ENCODE peak calls at places on chromosomes 12 and 14, in ten cellular contexts. W, K, D, P, Q, H, L, Z, B and U are unnamed samples.

GRCh38 chr12:51371295-51371953 is 19.8 kb downstream of the GALNT6 start:
- DNase-seq in B (no peak), K (peak; percentile 94), H (peak; percentile 98), Z (peak; percentile 70), D (no peak), P (peak; percentile 93), W (peak; percentile 99), L (no peak), Q (peak; percentile 98), U (peak; percentile 73)

GRCh38 chr14:68145539-68145938 is 326.0 kb downstream of the RAD51B start:
- DNase-seq in L (no peak), Z (no peak), B (no peak), W (peak; percentile 44), Q (no peak), D (no peak), K (no peak), P (no peak), H (peak; percentile 56), U (no peak)

GRCh38 chr12:4828176-4828575 is 81.5 kb upstream of the KCNA1 start:
- DNase-seq in P (no peak), B (no peak), Z (no peak), K (no peak), Q (no peak), L (no peak), H (no peak), D (peak; percentile 42), W (no peak), U (no peak)

GRCh38 chr14:23053426-23053825 is 3.9 kb downstream of the CDH24 start:
- DNase-seq in K (no peak), B (no peak), P (no peak), L (no peak), W (no peak), D (no peak), H (no peak), Q (no peak), Z (no peak), U (no peak)

GRCh38 chr14:95521001-95521400 is 4.6 kb upstream of the SYNE3 start:
- DNase-seq in Q (no peak), K (no peak), P (no peak), B (no peak), L (no peak), W (no peak), D (no peak), Z (no peak), H (no peak), U (no peak)

GRCh38 chr14:72270341-72270740 is 338.1 kb downstream of the RGS6 start:
- DNase-seq in P (no peak), H (no peak), Z (no peak), W (no peak), K (no peak), L (no peak), Q (no peak), D (no peak), B (no peak), U (no peak)

GRCh38 chr12:111585619-111586135 is 13.4 kb downstream of the ATXN2 start:
- DNase-seq in H (no peak), Z (no peak), D (no peak), B (no peak), W (no peak), Q (no peak), L (no peak), P (no peak), K (no peak), U (no peak)

GRCh38 chr14:81516941-81517797 is 16.5 kb downstream of the SEL1L start:
- DNase-seq in Q (peak; percentile 94), D (no peak), Z (no peak), L (no peak), B (no peak), W (no peak), K (no peak), P (no peak), H (peak; percentile 77), U (peak; percentile 74)

GRCh38 chr12:26845057-26845666 is 12.2 kb upstream of the ITPR2 start:
- DNase-seq in H (peak; percentile 54), P (no peak), K (peak; percentile 42), W (peak; percentile 76), Q (peak; percentile 60), D (no peak), Z (no peak), L (no peak), B (no peak), U (peak; percentile 81)

GRCh38 chr12:1282670-1283361 is 291.8 kb downstream of the ERC1 start:
- DNase-seq in Q (no peak), Z (no peak), B (no peak), D (no peak), K (no peak), W (no peak), L (no peak), P (no peak), H (peak; percentile 5), U (peak; percentile 90)

GRCh38 chr14:65425885-65426284 is 13.4 kb downstream of the FUT8 start:
- DNase-seq in D (peak; percentile 38), W (no peak), Z (no peak), Q (no peak), K (no peak), L (no peak), B (no peak), H (no peak), P (no peak), U (no peak)

GRCh38 chr12:109088818-109089217 is 4.5 kb downstream of the ALKBH2 start:
- DNase-seq in Q (no peak), K (no peak), P (no peak), Z (no peak), H (peak; percentile 65), B (no peak), L (no peak), W (no peak), D (no peak), U (no peak)

GRCh38 chr12:127621366-127621765 is 645.6 kb upstream of the TMEM132C start:
- DNase-seq in Z (no peak), K (no peak), L (no peak), Q (no peak), H (no peak), P (no peak), B (no peak), W (no peak), D (no peak), U (peak; percentile 58)

GRCh38 chr12:120006248-120006975 is 17.4 kb downstream of the BICDL1 start:
- DNase-seq in D (no peak), B (no peak), Z (no peak), K (no peak), Q (no peak), W (peak; percentile 37), H (no peak), P (no peak), L (no peak), U (no peak)

GRCh38 chr12:54053625-54054441 is at the start of gene HOXC4:
- DNase-seq in Q (peak; percentile 80), D (no peak), W (peak; percentile 56), H (peak; percentile 24), P (no peak), K (no peak), L (no peak), Z (no peak), B (no peak), U (no peak)

GRCh38 chr12:828726-829395 is 76.5 kb downstream of the WNK1 start:
- DNase-seq in D (no peak), P (no peak), H (no peak), Q (no peak), L (no peak), B (no peak), Z (no peak), K (no peak), W (no peak), U (no peak)

GRCh38 chr12:76914102-76914859 is 35.5 kb upstream of the CSRP2 start:
- DNase-seq in W (no peak), B (no peak), K (no peak), L (no peak), H (no peak), Q (no peak), P (no peak), D (no peak), Z (no peak), U (no peak)

GRCh38 chr14:71658261-71658860 is 273.9 kb upstream of the RGS6 start:
- DNase-seq in K (no peak), Z (no peak), L (no peak), H (peak; percentile 80), P (no peak), D (no peak), Q (no peak), B (no peak), W (no peak), U (no peak)

GRCh38 chr12:46886541-46887041 is 60.8 kb upstream of the SLC38A4 start:
- DNase-seq in Z (peak; percentile 49), W (peak; percentile 47), D (no peak), K (no peak), P (peak; percentile 88), H (peak; percentile 52), B (no peak), L (no peak), Q (no peak), U (no peak)

GRCh38 chr14:101875726-101876268 is 88.6 kb upstream of the DYNC1H1 start:
- DNase-seq in W (no peak), Z (no peak), Q (peak; percentile 73), H (peak; percentile 41), L (no peak), P (no peak), B (no peak), K (no peak), D (no peak), U (no peak)

GRCh38 chr12:127286281-127286680 is 980.7 kb upstream of the TMEM132C start:
- DNase-seq in D (no peak), K (no peak), W (no peak), P (no peak), Z (no peak), Q (no peak), L (no peak), H (no peak), B (no peak), U (no peak)

GRCh38 chr12:75553398-75553797 is 42.0 kb upstream of the KRR1 start:
- DNase-seq in W (peak; percentile 15), Q (no peak), H (no peak), K (peak; percentile 18), Z (no peak), P (no peak), D (no peak), B (no peak), L (no peak), U (no peak)

GRCh38 chr12:89977356-89978185 is 268.9 kb upstream of the ATP2B1 start:
- DNase-seq in K (no peak), W (no peak), H (no peak), L (no peak), P (no peak), D (no peak), Z (no peak), B (no peak), Q (no peak), U (no peak)

GRCh38 chr14:55927059-55927458 is 191.2 kb upstream of the PELI2 start:
- DNase-seq in H (no peak), Q (peak; percentile 26), B (no peak), D (no peak), Z (no peak), K (no peak), P (no peak), W (no peak), L (no peak), U (no peak)

GRCh38 chr14:23071244-23071974 is 14.1 kb upstream of the CDH24 start:
- DNase-seq in W (peak; percentile 85), H (peak; percentile 98), D (peak; percentile 89), L (no peak), K (peak; percentile 69), P (peak; percentile 71), Q (peak; percentile 97), Z (peak; percentile 87), B (peak; percentile 59), U (peak; percentile 95)

GRCh38 chr12:6062427-6063378 is 61.8 kb downstream of the VWF start:
- DNase-seq in D (peak; percentile 63), L (peak; percentile 39), P (no peak), B (peak; percentile 25), K (peak; percentile 80), Z (no peak), Q (peak; percentile 85), H (no peak), W (peak; percentile 64), U (peak; percentile 76)

GRCh38 chr12:3041558-3042164 is 35.5 kb upstream of the TSPAN9 start:
- DNase-seq in D (peak; percentile 74), W (peak; percentile 92), K (peak; percentile 76), H (peak; percentile 78), L (no peak), Q (peak; percentile 90), Z (peak; percentile 59), B (peak; percentile 78), P (peak; percentile 62), U (peak; percentile 79)

GRCh38 chr12:54160807-54161480 is 27.8 kb downstream of the SMUG1 start:
- DNase-seq in W (no peak), P (no peak), L (no peak), Q (peak; percentile 97), Z (no peak), B (no peak), H (no peak), D (no peak), K (no peak), U (no peak)